ENCODE peak calls at places on chromosome 14, in six cellular contexts. One of them, this sample, is unnamed.

GRCh38 chr14:75661499-75661814 is 411 bp downstream of the TTLL5 start:
- DNase-seq in IMR-90: no peak
- DNase-seq in brain microvascular endothelial cell: no peak
- DNase-seq in tibial nerve: no peak
- DNase-seq in uterus: no peak
- DNase-seq in Panc1: no peak
- DNase-seq in this sample: no peak

GRCh38 chr14:23187925-23188324 is 4.5 kb upstream of the SLC7A8 start:
- DNase-seq in IMR-90: no peak
- DNase-seq in brain microvascular endothelial cell: no peak
- DNase-seq in tibial nerve: no peak
- DNase-seq in uterus: no peak
- DNase-seq in Panc1: no peak
- DNase-seq in this sample: no peak

GRCh38 chr14:55125403-55125802 is 3.6 kb upstream of the LGALS3 start:
- DNase-seq in IMR-90: no peak
- DNase-seq in brain microvascular endothelial cell: no peak
- DNase-seq in tibial nerve: no peak
- DNase-seq in uterus: no peak
- DNase-seq in Panc1: no peak
- DNase-seq in this sample: no peak

GRCh38 chr14:60133487-60133886 is 31.7 kb downstream of the DHRS7 start:
- DNase-seq in IMR-90: peak
- DNase-seq in brain microvascular endothelial cell: no peak
- DNase-seq in tibial nerve: no peak
- DNase-seq in uterus: no peak
- DNase-seq in Panc1: no peak
- DNase-seq in this sample: no peak

GRCh38 chr14:90495357-90496276 is 98.8 kb downstream of the CALM1 start:
- DNase-seq in IMR-90: peak
- DNase-seq in brain microvascular endothelial cell: peak
- DNase-seq in tibial nerve: peak
- DNase-seq in uterus: no peak
- DNase-seq in Panc1: no peak
- DNase-seq in this sample: no peak

GRCh38 chr14:32230181-32230580 is 27.1 kb upstream of the RNU6-8 start:
- DNase-seq in IMR-90: peak
- DNase-seq in brain microvascular endothelial cell: no peak
- DNase-seq in tibial nerve: no peak
- DNase-seq in uterus: no peak
- DNase-seq in Panc1: no peak
- DNase-seq in this sample: no peak

GRCh38 chr14:30389134-30389900 is 169.6 kb upstream of the G2E3 start:
- DNase-seq in IMR-90: no peak
- DNase-seq in brain microvascular endothelial cell: no peak
- DNase-seq in tibial nerve: no peak
- DNase-seq in uterus: no peak
- DNase-seq in Panc1: no peak
- DNase-seq in this sample: no peak

GRCh38 chr14:75653563-75653962 is 7.1 kb downstream of the ERG28 start:
- DNase-seq in IMR-90: no peak
- DNase-seq in brain microvascular endothelial cell: no peak
- DNase-seq in tibial nerve: no peak
- DNase-seq in uterus: no peak
- DNase-seq in Panc1: no peak
- DNase-seq in this sample: no peak

GRCh38 chr14:47539065-47539464 is 136.3 kb downstream of the MDGA2 start:
- DNase-seq in IMR-90: no peak
- DNase-seq in brain microvascular endothelial cell: peak
- DNase-seq in tibial nerve: no peak
- DNase-seq in uterus: no peak
- DNase-seq in Panc1: no peak
- DNase-seq in this sample: no peak

GRCh38 chr14:96265387-96265786 is 9.4 kb downstream of the BDKRB1 start:
- DNase-seq in IMR-90: peak
- DNase-seq in brain microvascular endothelial cell: no peak
- DNase-seq in tibial nerve: no peak
- DNase-seq in uterus: no peak
- DNase-seq in Panc1: no peak
- DNase-seq in this sample: no peak

GRCh38 chr14:96269359-96269710 is 13.3 kb downstream of the BDKRB1 start:
- DNase-seq in IMR-90: no peak
- DNase-seq in brain microvascular endothelial cell: no peak
- DNase-seq in tibial nerve: no peak
- DNase-seq in uterus: no peak
- DNase-seq in Panc1: no peak
- DNase-seq in this sample: no peak

GRCh38 chr14:96267336-96267735 is 11.3 kb downstream of the BDKRB1 start:
- DNase-seq in IMR-90: peak
- DNase-seq in brain microvascular endothelial cell: peak
- DNase-seq in tibial nerve: no peak
- DNase-seq in uterus: peak
- DNase-seq in Panc1: no peak
- DNase-seq in this sample: no peak

GRCh38 chr14:96268426-96269358 is 12.7 kb downstream of the BDKRB1 start:
- DNase-seq in IMR-90: peak
- DNase-seq in brain microvascular endothelial cell: peak
- DNase-seq in tibial nerve: peak
- DNase-seq in uterus: peak
- DNase-seq in Panc1: no peak
- DNase-seq in this sample: no peak

DNA sequence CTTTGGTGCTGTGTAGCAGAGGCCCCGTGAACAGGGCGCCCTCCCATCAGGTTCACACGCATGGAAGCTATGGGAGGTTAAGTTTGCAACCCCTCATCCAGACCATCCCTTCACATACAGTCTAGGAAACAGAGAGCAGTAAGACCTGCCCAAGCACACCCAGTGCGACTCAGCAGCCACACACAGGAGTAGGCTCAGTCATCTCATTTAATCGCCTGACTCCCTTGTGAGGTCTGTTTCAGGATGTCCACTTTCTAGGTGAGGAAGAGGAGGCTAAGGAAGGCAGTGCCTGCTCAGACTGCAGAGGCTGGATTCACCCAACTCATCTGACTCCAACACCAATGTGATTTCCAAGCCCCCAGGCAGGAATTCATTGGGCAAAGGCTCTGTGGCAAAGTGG is 11.9 kb downstream of the BDKRB1 start:
- DNase-seq in IMR-90: peak
- DNase-seq in brain microvascular endothelial cell: no peak
- DNase-seq in tibial nerve: no peak
- DNase-seq in uterus: no peak
- DNase-seq in Panc1: no peak
- DNase-seq in this sample: no peak
- H3K27ac ChIP-seq in IMR-90: peak
- H3K27ac ChIP-seq in brain microvascular endothelial cell: no peak
- H3K27ac ChIP-seq in tibial nerve: no peak
- H3K27ac ChIP-seq in uterus: peak
- H3K27ac ChIP-seq in Panc1: no peak
- H3K27ac ChIP-seq in this sample: no peak

GRCh38 chr14:61730756-61731373 is 31.4 kb upstream of the SNAPC1 start:
- DNase-seq in IMR-90: no peak
- DNase-seq in brain microvascular endothelial cell: no peak
- DNase-seq in tibial nerve: peak
- DNase-seq in uterus: no peak
- DNase-seq in Panc1: no peak
- DNase-seq in this sample: no peak
- H3K27ac ChIP-seq in IMR-90: no peak
- H3K27ac ChIP-seq in brain microvascular endothelial cell: no peak
- H3K27ac ChIP-seq in tibial nerve: no peak
- H3K27ac ChIP-seq in uterus: no peak
- H3K27ac ChIP-seq in Panc1: no peak
- H3K27ac ChIP-seq in this sample: peak

DNA sequence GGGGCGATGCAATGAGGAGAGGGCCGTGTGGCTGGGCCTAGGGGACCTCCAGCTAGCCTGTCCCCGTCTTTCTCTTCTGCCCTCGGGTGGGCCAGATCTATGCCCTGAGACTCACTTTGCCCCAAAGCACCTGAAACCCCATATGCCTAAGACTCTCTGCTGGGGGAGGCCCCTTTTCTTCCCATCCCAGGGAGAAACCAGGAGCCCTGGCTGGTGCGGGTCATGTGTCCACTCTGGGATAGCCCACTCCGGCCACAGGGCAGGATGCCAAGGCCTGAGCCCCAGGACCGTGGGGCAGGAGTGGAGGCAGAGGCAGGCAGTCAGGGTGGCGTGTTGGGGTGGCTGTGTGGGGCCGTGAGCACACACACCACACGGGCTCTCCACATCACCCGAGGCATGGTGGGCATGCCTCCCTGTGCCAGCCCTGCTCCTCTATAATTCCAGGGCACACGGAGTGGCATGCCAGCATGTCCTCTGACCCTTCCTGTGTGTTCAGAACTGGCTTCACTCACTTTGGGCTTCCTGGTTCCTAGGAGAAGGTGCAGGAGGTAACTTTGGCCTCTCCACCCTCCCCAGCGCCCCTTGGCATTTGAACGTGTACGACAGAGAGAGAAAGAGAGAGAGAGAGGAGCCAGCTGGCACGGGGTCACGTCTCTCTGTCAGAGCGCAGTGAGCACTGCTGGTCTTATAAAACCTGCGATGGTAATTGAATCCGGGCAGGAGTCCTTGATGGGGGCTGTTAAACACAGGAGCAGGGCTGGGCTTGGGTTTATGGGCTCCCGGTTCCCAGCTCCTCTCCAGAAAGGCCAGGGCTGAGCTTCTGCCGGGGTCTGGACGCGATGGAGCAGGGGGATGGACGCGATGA is 144.2 kb downstream of the KIF26A start:
- DNase-seq in IMR-90: no peak
- DNase-seq in brain microvascular endothelial cell: no peak
- DNase-seq in tibial nerve: no peak
- DNase-seq in uterus: peak
- DNase-seq in Panc1: no peak
- DNase-seq in this sample: no peak
- H3K27ac ChIP-seq in IMR-90: no peak
- H3K27ac ChIP-seq in brain microvascular endothelial cell: no peak
- H3K27ac ChIP-seq in tibial nerve: no peak
- H3K27ac ChIP-seq in uterus: no peak
- H3K27ac ChIP-seq in Panc1: no peak
- H3K27ac ChIP-seq in this sample: no peak

GRCh38 chr14:92601131-92601710 is 87.6 kb downstream of the RIN3 start:
- DNase-seq in IMR-90: no peak
- DNase-seq in brain microvascular endothelial cell: no peak
- DNase-seq in tibial nerve: no peak
- DNase-seq in uterus: no peak
- DNase-seq in Panc1: no peak
- DNase-seq in this sample: no peak
- H3K27ac ChIP-seq in IMR-90: peak
- H3K27ac ChIP-seq in brain microvascular endothelial cell: no peak
- H3K27ac ChIP-seq in tibial nerve: no peak
- H3K27ac ChIP-seq in uterus: peak
- H3K27ac ChIP-seq in Panc1: no peak
- H3K27ac ChIP-seq in this sample: peak

DNA sequence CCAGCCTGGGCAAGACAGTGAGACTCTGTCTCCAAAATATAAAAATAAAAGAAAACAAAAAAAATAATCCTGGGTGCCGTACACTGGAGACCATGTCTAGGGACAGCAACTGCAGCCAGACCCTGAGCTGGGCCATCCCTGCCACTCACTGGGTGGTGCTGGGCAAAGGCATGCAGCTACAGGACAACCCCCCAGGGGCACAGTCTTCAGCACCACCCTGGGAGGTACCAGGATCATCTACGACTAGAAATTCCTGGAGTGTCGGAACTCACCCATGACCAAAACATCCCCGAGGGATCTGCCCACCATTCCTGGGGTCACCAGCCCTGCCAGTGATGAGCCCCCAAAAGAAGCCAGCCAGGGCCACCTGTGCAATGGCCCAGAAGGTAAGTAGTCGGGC is 35.7 kb upstream of the SUPT16H start:
- DNase-seq in IMR-90: no peak
- DNase-seq in brain microvascular endothelial cell: no peak
- DNase-seq in tibial nerve: no peak
- DNase-seq in uterus: no peak
- DNase-seq in Panc1: no peak
- DNase-seq in this sample: no peak
- H3K27ac ChIP-seq in IMR-90: no peak
- H3K27ac ChIP-seq in brain microvascular endothelial cell: no peak
- H3K27ac ChIP-seq in tibial nerve: no peak
- H3K27ac ChIP-seq in uterus: no peak
- H3K27ac ChIP-seq in Panc1: no peak
- H3K27ac ChIP-seq in this sample: no peak

GRCh38 chr14:56512521-56512920 is 67.1 kb upstream of the TMEM260 start:
- DNase-seq in IMR-90: no peak
- DNase-seq in brain microvascular endothelial cell: no peak
- DNase-seq in tibial nerve: no peak
- DNase-seq in uterus: no peak
- DNase-seq in Panc1: no peak
- DNase-seq in this sample: no peak
- H3K27ac ChIP-seq in IMR-90: no peak
- H3K27ac ChIP-seq in brain microvascular endothelial cell: no peak
- H3K27ac ChIP-seq in tibial nerve: no peak
- H3K27ac ChIP-seq in uterus: no peak
- H3K27ac ChIP-seq in Panc1: no peak
- H3K27ac ChIP-seq in this sample: no peak

GRCh38 chr14:93018401-93018800 is 95.5 kb downstream of the CHGA start:
- DNase-seq in IMR-90: no peak
- DNase-seq in brain microvascular endothelial cell: no peak
- DNase-seq in tibial nerve: no peak
- DNase-seq in uterus: no peak
- DNase-seq in Panc1: no peak
- DNase-seq in this sample: no peak

GRCh38 chr14:93019970-93020369 is 95.8 kb downstream of the ITPK1 start:
- DNase-seq in IMR-90: no peak
- DNase-seq in brain microvascular endothelial cell: no peak
- DNase-seq in tibial nerve: no peak
- DNase-seq in uterus: no peak
- DNase-seq in Panc1: no peak
- DNase-seq in this sample: no peak

GRCh38 chr14:93017341-93017797 is 94.4 kb downstream of the CHGA start:
- DNase-seq in IMR-90: no peak
- DNase-seq in brain microvascular endothelial cell: no peak
- DNase-seq in tibial nerve: peak
- DNase-seq in uterus: peak
- DNase-seq in Panc1: no peak
- DNase-seq in this sample: no peak

GRCh38 chr14:93017898-93018297 is 94.9 kb downstream of the CHGA start:
- DNase-seq in IMR-90: no peak
- DNase-seq in brain microvascular endothelial cell: no peak
- DNase-seq in tibial nerve: no peak
- DNase-seq in uterus: no peak
- DNase-seq in Panc1: no peak
- DNase-seq in this sample: no peak

DNA sequence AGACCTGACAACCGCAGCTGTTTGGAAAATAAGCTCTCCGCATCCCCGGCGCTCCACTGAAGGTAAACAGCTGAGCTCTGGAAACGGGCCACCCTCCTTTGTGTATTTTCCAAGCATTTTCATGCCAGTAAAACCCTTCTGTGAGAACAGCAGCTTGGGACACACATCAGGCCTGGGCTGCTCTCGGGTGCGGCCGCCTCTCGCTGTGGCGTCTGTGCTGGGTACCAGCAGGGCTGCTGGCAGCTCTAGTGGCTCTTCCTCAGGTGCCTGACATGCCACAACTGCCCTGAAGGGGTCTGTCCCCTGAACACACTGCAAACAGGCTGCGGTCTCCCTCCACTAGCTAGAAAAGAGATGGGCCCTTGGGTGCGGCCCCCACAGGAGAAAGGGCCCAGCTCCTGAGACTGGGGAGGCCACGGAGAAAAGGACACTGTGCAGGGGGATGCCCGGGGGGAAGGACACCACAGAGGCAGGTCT is 96.3 kb downstream of the ITPK1 start:
- DNase-seq in IMR-90: no peak
- DNase-seq in brain microvascular endothelial cell: no peak
- DNase-seq in tibial nerve: no peak
- DNase-seq in uterus: peak
- DNase-seq in Panc1: no peak
- DNase-seq in this sample: no peak
- H3K27ac ChIP-seq in IMR-90: no peak
- H3K27ac ChIP-seq in brain microvascular endothelial cell: no peak
- H3K27ac ChIP-seq in tibial nerve: peak
- H3K27ac ChIP-seq in uterus: peak
- H3K27ac ChIP-seq in Panc1: no peak
- H3K27ac ChIP-seq in this sample: peak

This sample was measured in esophagus muscularis mucosa.